ENCODE peak calls at places on chromosomes 16 and 17, in four cellular contexts. S is stimulated activated CD4-positive, alpha-beta T cell treated with anti-CD3 and anti-CD28 coated beads, Interleukin-2, amount 100 ng/mL, for 24 hours; P is colonic mucosa; J is OCI-M1. X is an unnamed sample.

GRCh38 chr17:1627987-1628855 is at the start of gene SLC43A2:
- DNase-seq in P (peak), J (peak), S (peak), X (peak)

GRCh38 chr17:44601574-44602372 is 44.5 kb downstream of the FZD2 start:
- DNase-seq in J (no peak), S (no peak), P (no peak), X (no peak)

GRCh38 chr16:81491522-81492188 is 47.0 kb downstream of the CMIP start:
- DNase-seq in J (no peak), P (no peak), S (no peak), X (no peak)

GRCh38 chr16:47949276-47949675 is 206.5 kb downstream of the ABCC12 start:
- DNase-seq in J (no peak), S (no peak), P (no peak), X (no peak)

GRCh38 chr17:7177954-7178477 is 1.2 kb downstream of the ASGR1 start:
- DNase-seq in J (peak), S (no peak), P (no peak), X (peak)

GRCh38 chr17:70320642-70321345 is 151.5 kb downstream of the KCNJ2 start:
- DNase-seq in P (no peak), J (peak), S (no peak), X (no peak)

GRCh38 chr16:84228321-84228838 is 11.4 kb downstream of the KCNG4 start:
- DNase-seq in J (peak), P (peak), S (no peak), X (peak)

GRCh38 chr17:13510062-13510461 is 91.7 kb downstream of the HS3ST3A1 start:
- DNase-seq in J (peak), P (no peak), S (no peak), X (no peak)

GRCh38 chr17:44350733-44351226 is 5.7 kb downstream of the GRN start:
- DNase-seq in P (peak), S (peak), J (peak), X (no peak)

GRCh38 chr17:16428098-16428882 is 12.9 kb downstream of the TRPV2 start:
- DNase-seq in S (peak), P (peak), J (peak), X (no peak)

GRCh38 chr16:57204675-57205074 is 18.5 kb downstream of the RSPRY1 start:
- DNase-seq in J (no peak), P (no peak), S (no peak), X (no peak)

GRCh38 chr17:73091770-73092517 is 544 bp downstream of the SLC39A11 start:
- DNase-seq in S (peak), J (peak), P (peak), X (peak)

GRCh38 chr16:14014284-14014625 is 56.9 kb upstream of the MRTFB start:
- DNase-seq in S (no peak), J (no peak), P (no peak), X (no peak)

GRCh38 chr17:30208214-30208613 is 27.3 kb downstream of the SLC6A4 start:
- DNase-seq in P (no peak), S (no peak), J (peak), X (no peak)

GRCh38 chr17:15262291-15263205 is 2.6 kb downstream of the PMP22 start:
- DNase-seq in J (peak), S (no peak), P (peak), X (peak)

GRCh38 chr16:56974549-56975300 is 13.0 kb downstream of the CETP start:
- DNase-seq in P (no peak), J (peak), S (no peak), X (no peak)

GRCh38 chr17:70447588-70447987 is 278.3 kb downstream of the KCNJ2 start:
- DNase-seq in S (no peak), P (no peak), J (no peak), X (no peak)

GRCh38 chr16:17942067-17942466 is 394.5 kb downstream of the NPIPA8 start:
- DNase-seq in J (no peak), S (no peak), P (no peak), X (no peak)

GRCh38 chr16:17358846-17359245 is 111.9 kb downstream of the XYLT1 start:
- DNase-seq in S (no peak), P (no peak), J (no peak), X (no peak)

GRCh38 chr17:44672479-44673093 is 16.3 kb downstream of the MEIOC start:
- DNase-seq in S (no peak), P (no peak), J (peak), X (no peak)

GRCh38 chr16:3577302-3577752 is at the start of gene NLRC3:
- DNase-seq in P (no peak), J (no peak), S (peak), X (no peak)

X was measured in PC-9.